ENCODE peak calls at places on chromosome 2, in five cellular contexts. Z is substantia nigra, G is HS-5, Q is heart right ventricle, W is epithelial cell of prostate. V is an unnamed sample.
A peak's percentile ranks its signal among the peaks of the same experiment; 100 is the strongest.

GRCh38 chr2:8453904-8454302 is 228.0 kb upstream of the ID2 start:
- DNase-seq in Z (no peak), G (no peak), Q (no peak), W (no peak), V (peak; percentile 64)

GRCh38 chr2:69616755-69617154 is 26.8 kb downstream of the AAK1 start:
- DNase-seq in Z (no peak), G (no peak), Q (no peak), W (no peak), V (no peak)

GRCh38 chr2:127535422-127535901 is at the start of gene MYO7B:
- DNase-seq in Z (no peak), G (no peak), Q (no peak), W (no peak), V (no peak)

GRCh38 chr2:182148344-182148743 is 162.7 kb downstream of the PPP1R1C start:
- DNase-seq in Z (no peak), G (no peak), Q (no peak), W (no peak), V (no peak)

GRCh38 chr2:101500860-101501259 is 25.9 kb upstream of the RFX8 start:
- DNase-seq in Z (no peak), G (no peak), Q (no peak), W (no peak), V (no peak)

GRCh38 chr2:66790651-66791181 is 355.8 kb downstream of the MEIS1 start:
- DNase-seq in Z (no peak), G (no peak), Q (no peak), W (peak; percentile 34), V (no peak)

GRCh38 chr2:49664827-49665226 is 510.5 kb upstream of the FSHR start:
- DNase-seq in Z (no peak), G (no peak), Q (no peak), W (no peak), V (no peak)

GRCh38 chr2:20465716-20466391 is 19.0 kb downstream of the RHOB start:
- DNase-seq in Z (no peak), G (no peak), Q (no peak), W (no peak), V (no peak)

GRCh38 chr2:85503168-85503610 is 35.8 kb upstream of the MAT2A start:
- DNase-seq in Z (no peak), G (no peak), Q (no peak), W (no peak), V (no peak)

GRCh38 chr2:111178730-111179405 is 58.2 kb downstream of the BCL2L11 start:
- DNase-seq in Z (no peak), G (no peak), Q (no peak), W (no peak), V (no peak)

GRCh38 chr2:239392072-239392357 is 8.8 kb downstream of the HDAC4 start:
- DNase-seq in Z (no peak), G (no peak), Q (no peak), W (no peak), V (no peak)

GRCh38 chr2:18987592-18988073 is 370.8 kb downstream of the OSR1 start:
- DNase-seq in Z (peak; percentile 27), G (peak; percentile 87), Q (peak; percentile 29), W (peak; percentile 24), V (peak; percentile 72)